ENCODE peak calls at places on chromosome 5, in four cellular contexts. One of them, this sample, is unnamed.

GRCh38 chr5:159547466-159548195 is 217.3 kb upstream of the IL12B start:
- DNase-seq in HepG2: no peak
- DNase-seq in HEK293T: no peak
- DNase-seq in K562: no peak
- DNase-seq in this sample: no peak

GRCh38 chr5:176662371-176663333 is 15.4 kb downstream of the TSPAN17 start:
- DNase-seq in HEK293T: no peak
- DNase-seq in HepG2: no peak
- DNase-seq in K562: no peak
- DNase-seq in this sample: no peak

GRCh38 chr5:127031147-127031862 is 947 bp upstream of the MARCHF3 start:
- DNase-seq in HepG2: no peak
- DNase-seq in HEK293T: peak; percentile 25
- DNase-seq in K562: no peak
- DNase-seq in this sample: no peak

GRCh38 chr5:75660678-75661465 is 49.6 kb downstream of the ANKDD1B start:
- DNase-seq in K562: no peak
- DNase-seq in HepG2: no peak
- DNase-seq in HEK293T: no peak
- DNase-seq in this sample: peak; percentile 48

GRCh38 chr5:29983528-29984152 is 1209.8 kb upstream of the CDH6 start:
- DNase-seq in HepG2: no peak
- DNase-seq in HEK293T: no peak
- DNase-seq in K562: no peak
- DNase-seq in this sample: no peak

GRCh38 chr5:10233505-10233904 is 16.2 kb downstream of the ATPSCKMT start:
- DNase-seq in K562: peak; percentile 62
- DNase-seq in HEK293T: peak; percentile 31
- DNase-seq in HepG2: peak; percentile 37
- DNase-seq in this sample: no peak

GRCh38 chr5:95283022-95283615 is 1.8 kb downstream of the MCTP1 start:
- DNase-seq in HEK293T: no peak
- DNase-seq in K562: no peak
- DNase-seq in HepG2: no peak
- DNase-seq in this sample: no peak

GRCh38 chr5:102823441-102823874 is 68.4 kb downstream of the PAM start:
- DNase-seq in HepG2: no peak
- DNase-seq in K562: no peak
- DNase-seq in HEK293T: no peak
- DNase-seq in this sample: no peak

GRCh38 chr5:56350595-56351170 is 117.6 kb upstream of the ANKRD55 start:
- DNase-seq in HEK293T: peak; percentile 20
- DNase-seq in HepG2: peak; percentile 92
- DNase-seq in K562: no peak
- DNase-seq in this sample: no peak

GRCh38 chr5:172002310-172002709 is 4.1 kb downstream of the FBXW11 start:
- DNase-seq in HEK293T: peak; percentile 49
- DNase-seq in HepG2: peak; percentile 38
- DNase-seq in K562: peak; percentile 50
- DNase-seq in this sample: no peak

GRCh38 chr5:142324377-142324870 is 397 bp downstream of the SPRY4 start:
- DNase-seq in HEK293T: peak; percentile 50
- DNase-seq in HepG2: no peak
- DNase-seq in K562: no peak
- DNase-seq in this sample: no peak

GRCh38 chr5:134275822-134276221 is 49.9 kb upstream of the PPP2CA start:
- DNase-seq in HEK293T: no peak
- DNase-seq in K562: no peak
- DNase-seq in HepG2: no peak
- DNase-seq in this sample: peak; percentile 37

GRCh38 chr5:178625679-178626483 is 969 bp downstream of the CLK4 start:
- DNase-seq in HepG2: no peak
- DNase-seq in K562: peak; percentile 49
- DNase-seq in HEK293T: peak; percentile 32
- DNase-seq in this sample: no peak

GRCh38 chr5:55597014-55597981 is 62.5 kb upstream of the PLPP1 start:
- DNase-seq in HepG2: no peak
- DNase-seq in K562: no peak
- DNase-seq in HEK293T: no peak
- DNase-seq in this sample: no peak

GRCh38 chr5:30401479-30402058 is 791.9 kb upstream of the CDH6 start:
- DNase-seq in HEK293T: peak; percentile 4
- DNase-seq in K562: peak; percentile 18
- DNase-seq in HepG2: peak; percentile 53
- DNase-seq in this sample: no peak

GRCh38 chr5:77168187-77168883 is 42.1 kb upstream of the PDE8B start:
- DNase-seq in HEK293T: no peak
- DNase-seq in K562: no peak
- DNase-seq in HepG2: no peak
- DNase-seq in this sample: no peak

GRCh38 chr5:177070536-177071191 is 16.1 kb upstream of the FGFR4 start:
- DNase-seq in HepG2: no peak
- DNase-seq in K562: no peak
- DNase-seq in HEK293T: no peak
- DNase-seq in this sample: peak; percentile 2

GRCh38 chr5:57036621-57037160 is 84.8 kb upstream of the MIER3 start:
- DNase-seq in HEK293T: no peak
- DNase-seq in HepG2: no peak
- DNase-seq in K562: no peak
- DNase-seq in this sample: no peak

GRCh38 chr5:131265318-131265803 is 1.5 kb downstream of the CDC42SE2 start:
- DNase-seq in HepG2: peak; percentile 60
- DNase-seq in HEK293T: peak; percentile 12
- DNase-seq in K562: peak; percentile 51
- DNase-seq in this sample: no peak

GRCh38 chr5:36414869-36415282 is 113.2 kb upstream of the RANBP3L start:
- DNase-seq in HEK293T: peak; percentile 56
- DNase-seq in K562: peak; percentile 58
- DNase-seq in HepG2: peak; percentile 24
- DNase-seq in this sample: no peak

GRCh38 chr5:159893020-159893695 is 23.1 kb upstream of the ADRA1B start:
- DNase-seq in HepG2: no peak
- DNase-seq in K562: no peak
- DNase-seq in HEK293T: no peak
- DNase-seq in this sample: no peak

GRCh38 chr5:171355302-171355724 is 32.3 kb upstream of the NPM1 start:
- DNase-seq in K562: no peak
- DNase-seq in HepG2: no peak
- DNase-seq in HEK293T: no peak
- DNase-seq in this sample: peak; percentile 51

GRCh38 chr5:36214434-36214833 is 27.3 kb downstream of the NADK2 start:
- DNase-seq in K562: peak; percentile 21
- DNase-seq in HepG2: peak; percentile 19
- DNase-seq in HEK293T: no peak
- DNase-seq in this sample: no peak

GRCh38 chr5:172502969-172503368 is 48.6 kb upstream of the SH3PXD2B start:
- DNase-seq in HEK293T: peak; percentile 62
- DNase-seq in HepG2: peak; percentile 6
- DNase-seq in K562: no peak
- DNase-seq in this sample: no peak

GRCh38 chr5:178247481-178248456 is 15.2 kb upstream of the PHYKPL start:
- DNase-seq in K562: no peak
- DNase-seq in HepG2: no peak
- DNase-seq in HEK293T: no peak
- DNase-seq in this sample: no peak

GRCh38 chr5:150159741-150160179 is 4.1 kb upstream of the PDGFRB start:
- DNase-seq in HEK293T: no peak
- DNase-seq in K562: peak; percentile 47
- DNase-seq in HepG2: no peak
- DNase-seq in this sample: no peak

GRCh38 chr5:174317261-174317894 is 271.9 kb downstream of the NSG2 start:
- DNase-seq in K562: peak; percentile 49
- DNase-seq in HEK293T: peak; percentile 87
- DNase-seq in HepG2: peak; percentile 23
- DNase-seq in this sample: no peak

GRCh38 chr5:149809919-149810691 is 80.0 kb downstream of the PPARGC1B start:
- DNase-seq in HEK293T: no peak
- DNase-seq in HepG2: no peak
- DNase-seq in K562: no peak
- DNase-seq in this sample: no peak

GRCh38 chr5:168318237-168318636 is 26.8 kb downstream of the WWC1 start:
- DNase-seq in HEK293T: no peak
- DNase-seq in K562: no peak
- DNase-seq in HepG2: no peak
- DNase-seq in this sample: no peak

GRCh38 chr5:109045710-109046109 is 298.0 kb downstream of the FER start:
- DNase-seq in HepG2: no peak
- DNase-seq in K562: no peak
- DNase-seq in HEK293T: no peak
- DNase-seq in this sample: no peak

GRCh38 chr5:163252951-163253350 is 184.4 kb upstream of the CCNG1 start:
- DNase-seq in HEK293T: no peak
- DNase-seq in HepG2: no peak
- DNase-seq in K562: no peak
- DNase-seq in this sample: no peak

GRCh38 chr5:157295247-157295646 is 29.3 kb downstream of the CYFIP2 start:
- DNase-seq in HepG2: no peak
- DNase-seq in HEK293T: no peak
- DNase-seq in K562: no peak
- DNase-seq in this sample: no peak

GRCh38 chr5:87229780-87230179 is 37.9 kb upstream of the RASA1 start:
- DNase-seq in HEK293T: no peak
- DNase-seq in HepG2: no peak
- DNase-seq in K562: no peak
- DNase-seq in this sample: no peak

GRCh38 chr5:171250738-171251137 is 58.3 kb upstream of the TLX3 start:
- DNase-seq in K562: no peak
- DNase-seq in HepG2: peak; percentile 23
- DNase-seq in HEK293T: no peak
- DNase-seq in this sample: no peak

GRCh38 chr5:63230754-63231153 is 652.1 kb downstream of the LRRC70 start:
- DNase-seq in K562: no peak
- DNase-seq in HEK293T: no peak
- DNase-seq in HepG2: no peak
- DNase-seq in this sample: no peak

GRCh38 chr5:31993182-31993961 is 180.7 kb downstream of the GOLPH3 start:
- DNase-seq in K562: no peak
- DNase-seq in HEK293T: no peak
- DNase-seq in HepG2: no peak
- DNase-seq in this sample: no peak

GRCh38 chr5:155019601-155020226 is 6.2 kb downstream of the KIF4B start:
- DNase-seq in K562: no peak
- DNase-seq in HepG2: no peak
- DNase-seq in HEK293T: no peak
- DNase-seq in this sample: no peak

GRCh38 chr5:139807647-139808030 is 12.0 kb downstream of the PSD2 start:
- DNase-seq in K562: no peak
- DNase-seq in HEK293T: no peak
- DNase-seq in HepG2: no peak
- DNase-seq in this sample: no peak

GRCh38 chr5:2913306-2913705 is 161.8 kb upstream of the IRX2 start:
- DNase-seq in HEK293T: no peak
- DNase-seq in K562: no peak
- DNase-seq in HepG2: no peak
- DNase-seq in this sample: no peak
- TF ChIP-seq TARDBP in HEK293T: no peak
- TF ChIP-seq TARDBP in K562: no peak
- TF ChIP-seq TARDBP in HepG2: no peak
- TF ChIP-seq TARDBP in this sample: no peak

GRCh38 chr5:86152988-86153560 is 464.7 kb upstream of the COX7C start:
- DNase-seq in HepG2: no peak
- DNase-seq in K562: no peak
- DNase-seq in HEK293T: no peak
- DNase-seq in this sample: no peak
- TF ChIP-seq TARDBP in HepG2: no peak
- TF ChIP-seq TARDBP in K562: no peak
- TF ChIP-seq TARDBP in HEK293T: no peak
- TF ChIP-seq TARDBP in this sample: no peak

GRCh38 chr5:169856571-169856970 is 123.7 kb downstream of the INSYN2B start:
- DNase-seq in HEK293T: no peak
- DNase-seq in K562: peak; percentile 37
- DNase-seq in HepG2: no peak
- DNase-seq in this sample: no peak
- TF ChIP-seq TARDBP in HEK293T: no peak
- TF ChIP-seq TARDBP in K562: no peak
- TF ChIP-seq TARDBP in HepG2: no peak
- TF ChIP-seq TARDBP in this sample: no peak

GRCh38 chr5:60639544-60639943 is 60.4 kb downstream of the DEPDC1B start:
- DNase-seq in K562: no peak
- DNase-seq in HepG2: no peak
- DNase-seq in HEK293T: no peak
- DNase-seq in this sample: no peak

GRCh38 chr5:60636001-60636400 is 64.0 kb downstream of the DEPDC1B start:
- DNase-seq in HepG2: no peak
- DNase-seq in K562: no peak
- DNase-seq in HEK293T: no peak
- DNase-seq in this sample: no peak

GRCh38 chr5:60634054-60634453 is 65.9 kb downstream of the DEPDC1B start:
- DNase-seq in HepG2: no peak
- DNase-seq in K562: no peak
- DNase-seq in HEK293T: no peak
- DNase-seq in this sample: no peak

GRCh38 chr5:60633336-60633735 is 66.6 kb downstream of the DEPDC1B start:
- DNase-seq in K562: no peak
- DNase-seq in HepG2: no peak
- DNase-seq in HEK293T: no peak
- DNase-seq in this sample: no peak

GRCh38 chr5:60638300-60638699 is 61.7 kb downstream of the DEPDC1B start:
- DNase-seq in HepG2: no peak
- DNase-seq in K562: no peak
- DNase-seq in HEK293T: no peak
- DNase-seq in this sample: no peak
- TF ChIP-seq TARDBP in HepG2: no peak
- TF ChIP-seq TARDBP in K562: no peak
- TF ChIP-seq TARDBP in HEK293T: no peak
- TF ChIP-seq TARDBP in this sample: no peak

GRCh38 chr5:132387649-132388117 is 18.2 kb downstream of the SLC22A5 start:
- DNase-seq in HEK293T: no peak
- DNase-seq in K562: peak; percentile 51
- DNase-seq in HepG2: no peak
- DNase-seq in this sample: no peak
- TF ChIP-seq TARDBP in HEK293T: no peak
- TF ChIP-seq TARDBP in K562: no peak
- TF ChIP-seq TARDBP in HepG2: no peak
- TF ChIP-seq TARDBP in this sample: no peak

This sample was measured in GM12878.